ENCODE peak calls at places on chromosomes 3 and 15, in eight cellular contexts. L is endothelial cell; V is A549; G is AML-193; B is left lobe of liver; Q is ELR; D is activated CD4-positive, alpha-beta T cell treated with anti-CD3 and anti-CD28 coated beads, Interleukin-2, amount 50 U/mL, for 48 hours; E is Caki2. Y is an unnamed sample.
A peak's percentile ranks its signal among the peaks of the same experiment; 100 is the strongest.

GRCh38 chr3:22728406-22728805 is 474.7 kb upstream of the UBE2E2 start:
- DNase-seq in D (no peak), E (no peak), B (no peak), G (no peak), Q (no peak), V (no peak), L (no peak), Y (no peak)

GRCh38 chr15:75673426-75674247 is 25.9 kb downstream of the SNX33 start:
- DNase-seq in V (no peak), Q (peak; percentile 83), L (no peak), E (no peak), B (no peak), D (no peak), G (no peak), Y (no peak)

GRCh38 chr3:140501054-140501769 is 176.7 kb upstream of the TRIM42 start:
- DNase-seq in Q (no peak), E (peak; percentile 11), V (no peak), L (no peak), B (no peak), D (no peak), G (no peak), Y (no peak)

GRCh38 chr15:82737975-82738374 is 28.3 kb upstream of the AP3B2 start:
- DNase-seq in E (peak; percentile 38), L (no peak), D (no peak), G (no peak), B (no peak), Q (peak; percentile 21), V (no peak), Y (no peak)

GRCh38 chr3:182568756-182569155 is 224.5 kb upstream of the ATP11B start:
- DNase-seq in D (no peak), G (no peak), E (no peak), Q (no peak), B (no peak), L (no peak), V (no peak), Y (no peak)

GRCh38 chr15:70867911-70868467 is 14.0 kb upstream of the LARP6 start:
- DNase-seq in L (no peak), D (no peak), G (no peak), Q (no peak), B (no peak), E (no peak), V (no peak), Y (no peak)

GRCh38 chr3:131282967-131283366 is 98.6 kb upstream of the NUDT16 start:
- DNase-seq in B (no peak), G (no peak), Q (no peak), V (no peak), D (no peak), L (no peak), E (no peak), Y (no peak)

GRCh38 chr15:58574612-58575011 is 142.8 kb downstream of the LIPC start:
- DNase-seq in E (peak; percentile 64), D (no peak), B (no peak), Q (no peak), L (no peak), V (peak; percentile 43), G (no peak), Y (peak; percentile 53)

GRCh38 chr3:13352621-13353131 is 67.4 kb downstream of the NUP210 start:
- DNase-seq in E (peak; percentile 12), B (no peak), Q (peak; percentile 56), L (no peak), V (no peak), D (peak; percentile 30), G (peak; percentile 26), Y (no peak)

GRCh38 chr3:94522488-94522887 is 459.6 kb downstream of the NSUN3 start:
- DNase-seq in G (no peak), E (no peak), B (no peak), L (no peak), D (no peak), Q (peak; percentile 7), V (no peak), Y (no peak)

GRCh38 chr15:100929641-100930042 is 10.5 kb downstream of the LRRK1 start:
- DNase-seq in L (peak; percentile 24), Q (no peak), B (no peak), G (no peak), V (no peak), D (no peak), E (peak; percentile 80), Y (peak; percentile 92)

GRCh38 chr3:94360982-94361381 is 298.1 kb downstream of the NSUN3 start:
- DNase-seq in D (no peak), V (no peak), Q (no peak), G (no peak), L (no peak), B (no peak), E (no peak), Y (no peak)

GRCh38 chr3:41682996-41683395 is 278.9 kb downstream of the ULK4 start:
- DNase-seq in E (peak; percentile 65), B (no peak), Q (peak; percentile 67), D (no peak), V (no peak), L (no peak), G (no peak), Y (no peak)

GRCh38 chr15:92076536-92076935 is 223.0 kb downstream of the SLCO3A1 start:
- DNase-seq in G (no peak), B (no peak), Q (no peak), L (no peak), E (no peak), V (no peak), D (no peak), Y (no peak)

GRCh38 chr3:38763569-38763968 is 52.4 kb downstream of the SCN10A start:
- DNase-seq in D (no peak), E (no peak), V (no peak), G (no peak), L (no peak), B (no peak), Q (no peak), Y (no peak)

GRCh38 chr3:179309225-179310109 is 13.4 kb upstream of the ZNF639 start:
- DNase-seq in L (no peak), V (no peak), D (no peak), B (no peak), E (no peak), G (no peak), Q (no peak), Y (no peak)

GRCh38 chr3:63141-63845 is 133.3 kb upstream of the CHL1 start:
- DNase-seq in E (no peak), D (no peak), B (no peak), L (no peak), G (no peak), Q (no peak), V (no peak), Y (no peak)